ENCODE peak calls at places on chromosomes 13 and 19, in eight cellular contexts. L is activated CD4-positive, alpha-beta T cell treated with anti-CD3 and anti-CD28 coated beads for 24 hours; N is hippocampal formation; V is T-helper 1 cell; O is naive B cell; M is head of caudate nucleus; J is stimulated activated naive CD4-positive, alpha-beta T cell; K is endothelial cell. I is an unnamed sample.

GRCh38 chr19:2848625-2849024 is 7.3 kb downstream of the ZNF555 start:
- DNase-seq in M (no peak), V (no peak), L (no peak), O (no peak), N (no peak), K (no peak), J (no peak), I (no peak)

GRCh38 chr19:6963937-6964336 is 57.3 kb downstream of the MBD3L2B start:
- DNase-seq in L (peak), J (peak), M (no peak), O (no peak), N (no peak), V (peak), K (no peak), I (no peak)

GRCh38 chr13:85277753-85278152 is 521.5 kb downstream of the SLITRK6 start:
- DNase-seq in M (no peak), K (no peak), V (no peak), J (no peak), O (no peak), N (no peak), L (no peak), I (no peak)

GRCh38 chr19:56350416-56351045 is 35.9 kb upstream of the ZSCAN5A start:
- DNase-seq in K (peak), N (no peak), M (no peak), O (peak), V (peak), L (peak), J (peak), I (no peak)

GRCh38 chr19:48663667-48664066 is 9.2 kb downstream of the NTN5 start:
- DNase-seq in K (no peak), V (no peak), M (no peak), O (no peak), J (no peak), L (no peak), N (no peak), I (no peak)

GRCh38 chr19:2064395-2064787 is 13.3 kb upstream of the MKNK2 start:
- DNase-seq in M (no peak), K (no peak), N (no peak), V (no peak), J (no peak), O (no peak), L (no peak), I (no peak)

GRCh38 chr13:26839682-26840081 is 79.1 kb upstream of the GPR12 start:
- DNase-seq in V (no peak), N (no peak), J (no peak), M (no peak), O (no peak), K (no peak), L (no peak), I (no peak)

GRCh38 chr19:7917292-7918061 is 2.7 kb upstream of the SNAPC2 start:
- DNase-seq in J (no peak), L (no peak), M (no peak), V (peak), K (peak), N (no peak), O (peak), I (no peak)

GRCh38 chr13:47976325-47976724 is 24.7 kb downstream of the SUCLA2 start:
- DNase-seq in J (no peak), M (no peak), N (no peak), L (no peak), K (no peak), V (no peak), O (no peak), I (no peak)

GRCh38 chr13:26855071-26855470 is 94.5 kb upstream of the GPR12 start:
- DNase-seq in V (no peak), L (no peak), J (no peak), M (peak), K (no peak), N (peak), O (no peak), I (no peak)

GRCh38 chr19:28883241-28883693 is 329.7 kb downstream of the UQCRFS1 start:
- DNase-seq in N (peak), O (no peak), V (no peak), J (no peak), L (no peak), M (no peak), K (no peak), I (peak)

GRCh38 chr13:102911336-102911735 is 65.5 kb downstream of the ERCC5 start:
- DNase-seq in M (no peak), V (no peak), N (no peak), J (no peak), L (no peak), O (no peak), K (no peak), I (no peak)

GRCh38 chr19:55636723-55637122 is 4.1 kb upstream of the ZNF580 start:
- DNase-seq in L (no peak), K (no peak), N (no peak), M (no peak), J (no peak), V (no peak), O (no peak), I (no peak)

GRCh38 chr13:96141032-96141431 is 51.1 kb downstream of the HS6ST3 start:
- DNase-seq in N (peak), V (no peak), M (no peak), L (no peak), O (no peak), K (no peak), J (no peak), I (peak)

GRCh38 chr13:101514695-101515275 is 62.3 kb downstream of the ITGBL1 start:
- DNase-seq in L (peak), N (peak), O (peak), K (peak), J (peak), V (no peak), M (no peak), I (no peak)

GRCh38 chr13:76879211-76879875 is 6.9 kb downstream of the KCTD12 start:
- DNase-seq in N (peak), L (peak), V (peak), J (peak), K (no peak), M (peak), O (peak), I (no peak)

GRCh38 chr19:49816616-49817015 is 1.5 kb upstream of the MED25 start:
- DNase-seq in J (no peak), M (no peak), K (no peak), V (no peak), L (no peak), O (no peak), N (no peak), I (no peak)

GRCh38 chr19:19635313-19635702 is 7.3 kb upstream of the LPAR2 start:
- DNase-seq in N (no peak), L (no peak), M (no peak), K (no peak), V (no peak), O (no peak), J (no peak), I (no peak)

GRCh38 chr13:97139704-97140103 is 82.4 kb upstream of the MBNL2 start:
- DNase-seq in K (no peak), M (no peak), V (no peak), O (no peak), N (no peak), J (no peak), L (no peak), I (no peak)

GRCh38 chr13:88071371-88071770 is 400.2 kb downstream of the SLITRK5 start:
- DNase-seq in J (no peak), V (no peak), N (no peak), M (no peak), L (no peak), O (no peak), K (no peak), I (no peak)

GRCh38 chr13:43865892-43866291 is 13.6 kb downstream of the CCDC122 start:
- DNase-seq in V (no peak), N (no peak), J (no peak), L (no peak), M (no peak), K (no peak), O (no peak), I (no peak)

GRCh38 chr13:19618925-19619324 is 14.5 kb upstream of the MPHOSPH8 start:
- DNase-seq in M (no peak), L (no peak), O (no peak), K (peak), V (no peak), N (no peak), J (no peak), I (no peak)

GRCh38 chr13:32905864-32906180 is 110.4 kb upstream of the KL start:
- DNase-seq in V (no peak), L (no peak), K (no peak), M (no peak), O (no peak), N (peak), J (no peak), I (no peak)

GRCh38 chr13:48590141-48590863 is 57.4 kb upstream of the RCBTB2 start:
- DNase-seq in K (no peak), V (no peak), N (no peak), M (no peak), O (no peak), L (no peak), J (no peak), I (no peak)

GRCh38 chr19:15737722-15738121 is at the start of gene OR10H3:
- DNase-seq in O (no peak), K (no peak), N (no peak), M (no peak), J (no peak), V (no peak), L (no peak), I (no peak)

GRCh38 chr19:21698215-21698614 is 69.2 kb downstream of the ZNF100 start:
- DNase-seq in K (no peak), M (no peak), V (no peak), O (peak), L (no peak), N (peak), J (no peak), I (peak)

GRCh38 chr13:25231537-25231936 is 55.8 kb downstream of the MTMR6 start:
- DNase-seq in J (no peak), L (no peak), O (no peak), M (no peak), V (no peak), K (no peak), N (no peak), I (no peak)

GRCh38 chr13:97719759-97720158 is 233.7 kb upstream of the IPO5 start:
- DNase-seq in J (no peak), O (no peak), L (no peak), V (no peak), N (no peak), K (no peak), M (no peak), I (no peak)

GRCh38 chr19:18194554-18195238 is 1.7 kb downstream of the MPV17L2 start:
- DNase-seq in L (no peak), M (peak), N (no peak), O (no peak), K (peak), J (no peak), V (no peak), I (no peak)

GRCh38 chr13:70353096-70353495 is 244.8 kb upstream of the KLHL1 start:
- DNase-seq in N (no peak), V (no peak), L (no peak), K (no peak), O (no peak), M (no peak), J (no peak), I (peak)

GRCh38 chr13:27194895-27195764 is 23.5 kb upstream of the USP12 start:
- DNase-seq in O (no peak), V (no peak), L (no peak), J (no peak), K (no peak), N (no peak), M (no peak), I (no peak)

GRCh38 chr13:111969551-111970135 is 97.3 kb upstream of the SOX1 start:
- DNase-seq in K (no peak), O (no peak), L (no peak), J (no peak), V (no peak), M (no peak), N (no peak), I (no peak)

GRCh38 chr13:60590775-60591174 is 193.8 kb downstream of the TDRD3 start:
- DNase-seq in K (no peak), L (no peak), O (no peak), V (no peak), N (no peak), J (no peak), M (no peak), I (no peak)

GRCh38 chr19:30420881-30421280 is 48.7 kb downstream of the ZNF536 start:
- DNase-seq in K (no peak), L (no peak), O (no peak), M (no peak), J (no peak), V (no peak), N (no peak), I (no peak)